ENCODE peak calls at places on chromosomes 5 and 9, in six cellular contexts. One of them, this sample, is unnamed.

GRCh38 chr9:28899926-28900325 is 1326.6 kb upstream of the C9orf72 start:
- DNase-seq in WTC11: no peak
- DNase-seq in NCI-H1436: no peak
- DNase-seq in KBM-7: no peak
- DNase-seq in activated CD4-positive, alpha-beta T cell treated with anti-CD3 and anti-CD28 coated beads, Interleukin-2, amount 50 U/mL, for 4 hours: no peak
- DNase-seq in ovary: no peak
- DNase-seq in this sample: no peak

GRCh38 chr5:32326216-32326772 is 13.6 kb upstream of the MTMR12 start:
- DNase-seq in activated CD4-positive, alpha-beta T cell treated with anti-CD3 and anti-CD28 coated beads, Interleukin-2, amount 50 U/mL, for 4 hours: no peak
- DNase-seq in WTC11: no peak
- DNase-seq in KBM-7: no peak
- DNase-seq in ovary: no peak
- DNase-seq in NCI-H1436: no peak
- DNase-seq in this sample: no peak

GRCh38 chr5:101788797-101789196 is 507.3 kb downstream of the SLCO4C1 start:
- DNase-seq in activated CD4-positive, alpha-beta T cell treated with anti-CD3 and anti-CD28 coated beads, Interleukin-2, amount 50 U/mL, for 4 hours: no peak
- DNase-seq in NCI-H1436: no peak
- DNase-seq in ovary: no peak
- DNase-seq in WTC11: no peak
- DNase-seq in KBM-7: no peak
- DNase-seq in this sample: no peak

GRCh38 chr9:79247021-79247420 is 324.7 kb upstream of the TLE4 start:
- DNase-seq in WTC11: no peak
- DNase-seq in ovary: no peak
- DNase-seq in NCI-H1436: no peak
- DNase-seq in KBM-7: no peak
- DNase-seq in activated CD4-positive, alpha-beta T cell treated with anti-CD3 and anti-CD28 coated beads, Interleukin-2, amount 50 U/mL, for 4 hours: no peak
- DNase-seq in this sample: no peak

GRCh38 chr9:99090366-99091130 is 14.4 kb upstream of the TGFBR1 start:
- DNase-seq in WTC11: no peak
- DNase-seq in NCI-H1436: no peak
- DNase-seq in ovary: no peak
- DNase-seq in activated CD4-positive, alpha-beta T cell treated with anti-CD3 and anti-CD28 coated beads, Interleukin-2, amount 50 U/mL, for 4 hours: no peak
- DNase-seq in KBM-7: no peak
- DNase-seq in this sample: no peak

GRCh38 chr5:83564069-83564749 is 92.7 kb downstream of the VCAN start:
- DNase-seq in KBM-7: peak; percentile 75
- DNase-seq in ovary: no peak
- DNase-seq in NCI-H1436: peak; percentile 14
- DNase-seq in activated CD4-positive, alpha-beta T cell treated with anti-CD3 and anti-CD28 coated beads, Interleukin-2, amount 50 U/mL, for 4 hours: no peak
- DNase-seq in WTC11: no peak
- DNase-seq in this sample: peak; percentile 49

GRCh38 chr9:107922246-107922645 is 432.7 kb upstream of the KLF4 start:
- DNase-seq in NCI-H1436: no peak
- DNase-seq in activated CD4-positive, alpha-beta T cell treated with anti-CD3 and anti-CD28 coated beads, Interleukin-2, amount 50 U/mL, for 4 hours: no peak
- DNase-seq in ovary: no peak
- DNase-seq in WTC11: no peak
- DNase-seq in KBM-7: no peak
- DNase-seq in this sample: no peak

GRCh38 chr5:74526111-74526510 is 114.4 kb downstream of the ENC1 start:
- DNase-seq in NCI-H1436: no peak
- DNase-seq in KBM-7: no peak
- DNase-seq in ovary: no peak
- DNase-seq in activated CD4-positive, alpha-beta T cell treated with anti-CD3 and anti-CD28 coated beads, Interleukin-2, amount 50 U/mL, for 4 hours: no peak
- DNase-seq in WTC11: no peak
- DNase-seq in this sample: no peak

GRCh38 chr9:71663931-71664459 is 104.3 kb downstream of the CEMIP2 start:
- DNase-seq in WTC11: no peak
- DNase-seq in NCI-H1436: no peak
- DNase-seq in activated CD4-positive, alpha-beta T cell treated with anti-CD3 and anti-CD28 coated beads, Interleukin-2, amount 50 U/mL, for 4 hours: no peak
- DNase-seq in ovary: no peak
- DNase-seq in KBM-7: no peak
- DNase-seq in this sample: no peak

GRCh38 chr5:127772531-127772930 is 69.3 kb downstream of the CCDC192 start:
- DNase-seq in ovary: no peak
- DNase-seq in activated CD4-positive, alpha-beta T cell treated with anti-CD3 and anti-CD28 coated beads, Interleukin-2, amount 50 U/mL, for 4 hours: no peak
- DNase-seq in WTC11: no peak
- DNase-seq in KBM-7: no peak
- DNase-seq in NCI-H1436: no peak
- DNase-seq in this sample: no peak

GRCh38 chr5:115968770-115969169 is 6.5 kb downstream of the LVRN start:
- DNase-seq in ovary: no peak
- DNase-seq in NCI-H1436: no peak
- DNase-seq in WTC11: no peak
- DNase-seq in KBM-7: no peak
- DNase-seq in activated CD4-positive, alpha-beta T cell treated with anti-CD3 and anti-CD28 coated beads, Interleukin-2, amount 50 U/mL, for 4 hours: no peak
- DNase-seq in this sample: no peak

GRCh38 chr9:98380065-98380681 is 124.7 kb upstream of the TBC1D2 start:
- DNase-seq in KBM-7: peak; percentile 2
- DNase-seq in WTC11: peak; percentile 31
- DNase-seq in NCI-H1436: no peak
- DNase-seq in activated CD4-positive, alpha-beta T cell treated with anti-CD3 and anti-CD28 coated beads, Interleukin-2, amount 50 U/mL, for 4 hours: no peak
- DNase-seq in ovary: no peak
- DNase-seq in this sample: peak; percentile 58

GRCh38 chr9:93236541-93237206 is 52.7 kb downstream of the WNK2 start:
- DNase-seq in activated CD4-positive, alpha-beta T cell treated with anti-CD3 and anti-CD28 coated beads, Interleukin-2, amount 50 U/mL, for 4 hours: no peak
- DNase-seq in WTC11: no peak
- DNase-seq in NCI-H1436: no peak
- DNase-seq in ovary: no peak
- DNase-seq in KBM-7: no peak
- DNase-seq in this sample: no peak

GRCh38 chr9:95004452-95005275 is 278.2 kb downstream of the AOPEP start:
- DNase-seq in KBM-7: peak; percentile 20
- DNase-seq in ovary: peak; percentile 78
- DNase-seq in activated CD4-positive, alpha-beta T cell treated with anti-CD3 and anti-CD28 coated beads, Interleukin-2, amount 50 U/mL, for 4 hours: peak; percentile 13
- DNase-seq in NCI-H1436: peak; percentile 38
- DNase-seq in WTC11: peak; percentile 45
- DNase-seq in this sample: peak; percentile 45

GRCh38 chr9:110178281-110178680 is 29.7 kb downstream of the C9orf152 start:
- DNase-seq in activated CD4-positive, alpha-beta T cell treated with anti-CD3 and anti-CD28 coated beads, Interleukin-2, amount 50 U/mL, for 4 hours: no peak
- DNase-seq in ovary: no peak
- DNase-seq in KBM-7: no peak
- DNase-seq in NCI-H1436: no peak
- DNase-seq in WTC11: no peak
- DNase-seq in this sample: no peak

GRCh38 chr9:111926421-111926875 is 29.8 kb downstream of the UGCG start:
- DNase-seq in activated CD4-positive, alpha-beta T cell treated with anti-CD3 and anti-CD28 coated beads, Interleukin-2, amount 50 U/mL, for 4 hours: peak; percentile 39
- DNase-seq in NCI-H1436: no peak
- DNase-seq in KBM-7: peak; percentile 89
- DNase-seq in WTC11: no peak
- DNase-seq in ovary: no peak
- DNase-seq in this sample: no peak

GRCh38 chr5:77010281-77010680 is 19.9 kb upstream of the AGGF1 start:
- DNase-seq in activated CD4-positive, alpha-beta T cell treated with anti-CD3 and anti-CD28 coated beads, Interleukin-2, amount 50 U/mL, for 4 hours: no peak
- DNase-seq in NCI-H1436: no peak
- DNase-seq in KBM-7: no peak
- DNase-seq in ovary: no peak
- DNase-seq in WTC11: no peak
- DNase-seq in this sample: no peak

GRCh38 chr9:106467113-106467846 is 395.7 kb upstream of the ZNF462 start:
- DNase-seq in ovary: no peak
- DNase-seq in KBM-7: no peak
- DNase-seq in NCI-H1436: no peak
- DNase-seq in WTC11: peak; percentile 68
- DNase-seq in activated CD4-positive, alpha-beta T cell treated with anti-CD3 and anti-CD28 coated beads, Interleukin-2, amount 50 U/mL, for 4 hours: no peak
- DNase-seq in this sample: no peak

GRCh38 chr9:107213561-107214028 is 69.5 kb upstream of the RAD23B start:
- DNase-seq in KBM-7: peak; percentile 13
- DNase-seq in WTC11: no peak
- DNase-seq in NCI-H1436: no peak
- DNase-seq in activated CD4-positive, alpha-beta T cell treated with anti-CD3 and anti-CD28 coated beads, Interleukin-2, amount 50 U/mL, for 4 hours: no peak
- DNase-seq in ovary: no peak
- DNase-seq in this sample: peak; percentile 86

GRCh38 chr9:134951461-134951860 is 33.7 kb upstream of the FCN1 start:
- DNase-seq in ovary: peak; percentile 14
- DNase-seq in NCI-H1436: no peak
- DNase-seq in activated CD4-positive, alpha-beta T cell treated with anti-CD3 and anti-CD28 coated beads, Interleukin-2, amount 50 U/mL, for 4 hours: no peak
- DNase-seq in WTC11: no peak
- DNase-seq in KBM-7: no peak
- DNase-seq in this sample: no peak

This sample was measured in ACHN.